ENCODE peak calls at places on chromosomes 1 and 21, in six cellular contexts. U is cardiac fibroblast, N is kidney tubule cell, Z is glutamatergic neuron, V is PC-9, J is fibroblast of villous mesenchyme. P is an unnamed sample.

GRCh38 chr1:19352839-19353238 is 40.7 kb downstream of the SLC66A1 start:
- DNase-seq in U (no peak), N (no peak), Z (no peak), V (no peak), J (no peak), P (no peak)

GRCh38 chr21:41164052-41164451 is 3.9 kb upstream of the BACE2 start:
- DNase-seq in U (no peak), N (no peak), Z (no peak), V (no peak), J (no peak), P (no peak)

GRCh38 chr1:41704189-41704588 is 214.5 kb downstream of the HIVEP3 start:
- DNase-seq in U (peak; percentile 33), N (no peak), Z (peak; percentile 37), V (no peak), J (no peak), P (no peak)

GRCh38 chr21:32382108-32382601 is 10.7 kb downstream of the URB1 start:
- DNase-seq in U (peak; percentile 58), N (peak; percentile 79), Z (no peak), V (no peak), J (peak; percentile 57), P (peak; percentile 71)

GRCh38 chr1:20063861-20064292 is 6.1 kb upstream of the PLA2G5 start:
- DNase-seq in U (peak; percentile 83), N (peak; percentile 81), Z (no peak), V (peak; percentile 53), J (peak; percentile 36), P (peak; percentile 5)

GRCh38 chr1:12180315-12180714 is 13.5 kb downstream of the TNFRSF1B start:
- DNase-seq in U (no peak), N (no peak), Z (no peak), V (no peak), J (peak; percentile 66), P (peak; percentile 81)

GRCh38 chr1:4105300-4105880 is 205.3 kb upstream of the C1orf174 start:
- DNase-seq in U (no peak), N (no peak), Z (no peak), V (no peak), J (no peak), P (no peak)

GRCh38 chr1:176552217-176552974 is 89.4 kb downstream of the PAPPA2 start:
- DNase-seq in U (no peak), N (no peak), Z (no peak), V (no peak), J (no peak), P (no peak)

GRCh38 chr1:210330279-210330866 is 1.7 kb downstream of the HHAT start:
- DNase-seq in U (no peak), N (no peak), Z (no peak), V (no peak), J (peak; percentile 21), P (peak; percentile 64)

GRCh38 chr21:38879912-38880577 is 74.3 kb downstream of the ETS2 start:
- DNase-seq in U (no peak), N (no peak), Z (no peak), V (no peak), J (peak; percentile 40), P (no peak)

GRCh38 chr1:94963864-94964263 is 37.0 kb upstream of the CNN3 start:
- DNase-seq in U (no peak), N (no peak), Z (no peak), V (no peak), J (no peak), P (no peak)

GRCh38 chr21:14119038-14119437 is 91.7 kb downstream of the LIPI start:
- DNase-seq in U (no peak), N (no peak), Z (no peak), V (peak; percentile 37), J (no peak), P (no peak)

GRCh38 chr1:7477593-7477992 is 293.5 kb upstream of the VAMP3 start:
- DNase-seq in U (no peak), N (no peak), Z (no peak), V (no peak), J (no peak), P (no peak)

GRCh38 chr1:210236840-210237409 is 4.3 kb downstream of the SERTAD4 start:
- DNase-seq in U (peak; percentile 82), N (peak; percentile 33), Z (no peak), V (no peak), J (peak; percentile 86), P (peak; percentile 55)

GRCh38 chr1:202034683-202035462 is 24.5 kb downstream of the ELF3 start:
- DNase-seq in U (peak; percentile 98), N (peak; percentile 100), Z (peak; percentile 51), V (peak; percentile 98), J (peak; percentile 98), P (peak; percentile 97)

GRCh38 chr1:207499573-207499972 is 3.6 kb downstream of the CR1 start:
- DNase-seq in U (peak; percentile 77), N (peak; percentile 67), Z (peak; percentile 61), V (peak; percentile 64), J (peak; percentile 72), P (peak; percentile 86)

GRCh38 chr1:36463404-36463772 is 796 bp downstream of the MRPS15 start:
- DNase-seq in U (no peak), N (peak; percentile 23), Z (no peak), V (no peak), J (no peak), P (no peak)

GRCh38 chr1:115642168-115643072 is 650 bp downstream of the VANGL1 start:
- DNase-seq in U (peak; percentile 52), N (peak; percentile 79), Z (peak; percentile 49), V (peak; percentile 76), J (peak; percentile 54), P (peak; percentile 48)

GRCh38 chr21:24897883-24898282 is 709.4 kb downstream of the MRPL39 start:
- DNase-seq in U (no peak), N (peak; percentile 31), Z (no peak), V (no peak), J (no peak), P (no peak)

P was measured in choroid plexus epithelial cell.